ENCODE peak calls at places on chromosome 14, in four cellular contexts. N, L, O and E are unnamed samples.

GRCh38 chr14:21257395-21258193 is 11.6 kb downstream of the HNRNPC start:
- DNase-seq in N (no peak), L (no peak), O (no peak), E (no peak)

GRCh38 chr14:85191986-85192385 is 338.0 kb upstream of the FLRT2 start:
- DNase-seq in N (no peak), L (no peak), O (no peak), E (no peak)

GRCh38 chr14:66311935-66312334 is 174.2 kb upstream of the CCDC196 start:
- DNase-seq in N (no peak), L (no peak), O (no peak), E (no peak)

GRCh38 chr14:66662374-66662773 is 154.4 kb downstream of the GPHN start:
- DNase-seq in N (peak), L (no peak), O (no peak), E (no peak)

GRCh38 chr14:105090493-105091334 is 25.5 kb upstream of the GPR132 start:
- DNase-seq in N (peak), L (peak), O (peak), E (peak)

GRCh38 chr14:69260246-69260978 is 454 bp downstream of the GALNT16 start:
- DNase-seq in N (peak), L (peak), O (no peak), E (peak)

GRCh38 chr14:35161231-35161630 is 38.9 kb downstream of the PRORP start:
- DNase-seq in N (no peak), L (no peak), O (no peak), E (peak)

GRCh38 chr14:23933108-23933507 is 20.5 kb upstream of the DHRS4 start:
- DNase-seq in N (no peak), L (no peak), O (no peak), E (no peak)

GRCh38 chr14:103517626-103518415 is 4.8 kb downstream of the CKB start:
- DNase-seq in N (no peak), L (no peak), O (no peak), E (no peak)

GRCh38 chr14:22448035-22448904 is 140.8 kb downstream of the DAD1 start:
- DNase-seq in N (no peak), L (no peak), O (no peak), E (no peak)

GRCh38 chr14:100246809-100247428 is 8.0 kb downstream of the YY1 start:
- DNase-seq in N (peak), L (peak), O (no peak), E (peak)

GRCh38 chr14:85531594-85532391 is 1.8 kb downstream of the FLRT2 start:
- DNase-seq in N (peak), L (peak), O (no peak), E (peak)

GRCh38 chr14:95314609-95315008 is 5.1 kb downstream of the CLMN start:
- DNase-seq in N (no peak), L (no peak), O (no peak), E (no peak)

GRCh38 chr14:102907980-102908730 is 14.3 kb upstream of the AMN start:
- DNase-seq in N (no peak), L (no peak), O (no peak), E (no peak)

GRCh38 chr14:77791225-77791600 is 8.7 kb upstream of the ADCK1 start:
- DNase-seq in N (peak), L (no peak), O (no peak), E (no peak)

GRCh38 chr14:65850429-65851145 is 438.1 kb downstream of the FUT8 start:
- DNase-seq in N (no peak), L (no peak), O (no peak), E (no peak)

GRCh38 chr14:48726080-48726642 is 860.0 kb downstream of the RPS29 start:
- DNase-seq in N (no peak), L (no peak), O (no peak), E (peak)

GRCh38 chr14:61527325-61528100 is 167.8 kb upstream of the HIF1A start:
- DNase-seq in N (peak), L (no peak), O (no peak), E (peak)

GRCh38 chr14:102699416-102700110 is 77.7 kb upstream of the TRAF3 start:
- DNase-seq in N (no peak), L (no peak), O (no peak), E (peak)

GRCh38 chr14:70822706-70823185 is 13.4 kb upstream of the MAP3K9 start:
- DNase-seq in N (peak), L (peak), O (peak), E (peak)

GRCh38 chr14:61642246-61642982 is 52.9 kb upstream of the HIF1A start:
- DNase-seq in N (no peak), L (no peak), O (no peak), E (peak)

GRCh38 chr14:21107360-21107781 is 6.5 kb downstream of the TMEM253 start:
- DNase-seq in N (no peak), L (no peak), O (no peak), E (peak)

GRCh38 chr14:21267886-21268611 is 1.2 kb downstream of the HNRNPC start:
- DNase-seq in N (no peak), L (no peak), O (no peak), E (peak)

GRCh38 chr14:56189306-56189705 is 71.1 kb downstream of the PELI2 start:
- DNase-seq in N (peak), L (no peak), O (no peak), E (peak)

GRCh38 chr14:50272498-50272897 is 39.5 kb downstream of the L2HGDH start:
- DNase-seq in N (no peak), L (no peak), O (no peak), E (no peak)
- H4K5ac ChIP-seq in N (no peak), L (no peak), O (no peak), E (no peak)

DNA sequence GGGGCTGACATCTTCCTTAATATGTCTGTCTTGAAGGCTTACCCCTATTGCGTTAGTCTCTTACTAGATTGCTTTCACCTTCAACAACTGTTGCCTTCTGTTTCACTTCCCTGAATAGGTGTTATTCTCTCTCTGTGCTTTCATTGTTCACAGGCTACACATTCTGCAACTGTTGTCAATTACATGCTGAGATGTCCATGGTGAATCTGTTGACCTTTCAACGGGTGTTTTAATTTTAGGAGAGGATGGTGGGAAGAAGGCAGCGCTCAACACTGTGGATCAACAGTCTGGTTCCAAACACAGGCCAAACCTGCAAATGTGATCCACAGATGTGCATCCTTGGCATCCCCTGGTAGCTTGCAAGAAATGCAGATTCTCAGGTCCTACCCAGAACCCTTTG is 101.9 kb downstream of the DACT1 start:
- DNase-seq in N (no peak), L (no peak), O (no peak), E (no peak)
- H4K5ac ChIP-seq in N (no peak), L (no peak), O (no peak), E (no peak)

DNA sequence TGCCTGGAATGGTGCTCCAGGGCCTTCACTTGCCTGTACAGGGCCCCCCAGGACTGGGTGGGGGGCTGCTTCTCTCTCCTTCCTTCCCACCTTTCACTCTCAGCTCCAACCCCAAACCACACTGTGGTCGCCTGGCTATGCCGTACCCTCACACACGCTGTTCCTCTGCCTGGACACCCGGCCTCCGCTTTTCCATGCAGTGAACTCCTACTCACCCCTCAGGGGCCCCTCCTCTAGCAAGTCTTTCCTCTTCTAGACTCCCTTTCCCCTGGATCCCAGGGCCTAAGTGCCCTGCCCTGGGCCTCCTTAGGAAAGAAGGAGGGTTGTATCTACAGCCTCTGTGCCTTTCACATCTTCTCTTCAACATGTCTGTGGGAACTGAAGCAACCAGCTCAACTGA is 25.5 kb upstream of the DIO3 start:
- DNase-seq in N (no peak), L (no peak), O (no peak), E (no peak)
- H4K5ac ChIP-seq in N (no peak), L (no peak), O (no peak), E (no peak)

DNA sequence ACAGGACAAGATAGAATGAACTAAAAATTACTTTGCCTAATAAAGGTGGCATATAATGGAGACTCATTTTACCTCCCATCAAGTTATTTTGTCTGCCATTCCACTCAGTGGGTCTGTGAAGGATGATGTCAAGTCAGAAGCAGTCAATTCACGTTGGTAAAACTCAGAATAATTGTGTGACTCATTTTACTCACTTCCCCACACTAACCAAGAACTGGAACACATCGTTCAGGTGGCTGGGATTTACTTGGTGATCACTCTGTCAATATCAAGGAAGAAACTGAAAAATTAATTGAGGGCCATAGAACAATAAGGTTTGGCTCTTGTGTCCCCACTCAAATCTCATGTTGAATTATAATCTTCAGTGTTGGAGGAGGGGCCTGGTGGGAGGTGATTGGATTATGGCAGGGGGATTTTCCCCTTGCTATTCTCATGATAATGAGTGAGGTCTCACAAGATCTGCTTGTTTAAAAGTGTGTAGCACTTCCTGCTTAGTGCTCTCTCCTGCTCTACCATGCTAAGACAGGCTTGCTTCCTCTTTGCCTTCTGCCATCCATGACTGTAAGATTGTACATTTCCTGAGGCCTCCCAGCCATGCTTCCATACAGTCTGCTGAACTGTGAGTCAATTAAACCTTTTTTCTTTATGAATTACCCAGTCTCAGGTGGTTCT is 35.7 kb upstream of the GTF2A1 start:
- DNase-seq in N (no peak), L (no peak), O (no peak), E (no peak)
- H4K5ac ChIP-seq in N (no peak), L (no peak), O (no peak), E (no peak)